ENCODE peak calls at places on chromosomes 13 and 19, in six cellular contexts. B, W, Q, Y, N and R are unnamed samples.

GRCh38 chr13:111575276-111575675 is 254.8 kb downstream of the TEX29 start:
- DNase-seq in B (no peak), W (no peak), Q (no peak), Y (no peak), N (no peak), R (no peak)

GRCh38 chr19:51372021-51372648 is 319 bp downstream of the NKG7 start:
- DNase-seq in B (no peak), W (no peak), Q (no peak), Y (no peak), N (no peak), R (no peak)

GRCh38 chr19:36060430-36060829 is 5.7 kb downstream of the WDR62 start:
- DNase-seq in B (peak; percentile 46), W (peak; percentile 31), Q (peak; percentile 52), Y (peak; percentile 45), N (peak; percentile 52), R (peak; percentile 84)

GRCh38 chr13:95573226-95573625 is 20.7 kb downstream of the CLDN10 start:
- DNase-seq in B (no peak), W (no peak), Q (no peak), Y (peak; percentile 88), N (no peak), R (no peak)

GRCh38 chr19:48989701-48990291 is 3.3 kb downstream of the GYS1 start:
- DNase-seq in B (peak; percentile 51), W (peak; percentile 75), Q (peak; percentile 45), Y (no peak), N (no peak), R (peak; percentile 22)

GRCh38 chr13:32838985-32839384 is 177.2 kb upstream of the KL start:
- DNase-seq in B (no peak), W (no peak), Q (no peak), Y (no peak), N (no peak), R (no peak)

GRCh38 chr19:45097776-45098520 is 5.0 kb downstream of the PPP1R37 start:
- DNase-seq in B (peak; percentile 29), W (peak; percentile 81), Q (no peak), Y (peak; percentile 83), N (peak; percentile 73), R (peak; percentile 70)

GRCh38 chr19:33426621-33427475 is 53.3 kb downstream of the CEBPG start:
- DNase-seq in B (no peak), W (peak; percentile 4), Q (peak; percentile 80), Y (no peak), N (peak; percentile 10), R (no peak)

GRCh38 chr19:46180701-46181385 is 32.8 kb downstream of the IGFL2 start:
- DNase-seq in B (no peak), W (no peak), Q (no peak), Y (peak; percentile 66), N (no peak), R (no peak)

GRCh38 chr19:50601407-50602088 is 33.3 kb upstream of the LRRC4B start:
- DNase-seq in B (no peak), W (no peak), Q (no peak), Y (no peak), N (no peak), R (no peak)

GRCh38 chr19:38055655-38056521 is 148.9 kb downstream of the SIPA1L3 start:
- DNase-seq in B (no peak), W (no peak), Q (peak; percentile 14), Y (no peak), N (no peak), R (peak; percentile 80)

GRCh38 chr13:52852444-52852843 is 4.0 kb upstream of the PCDH8 start:
- DNase-seq in B (no peak), W (no peak), Q (no peak), Y (no peak), N (no peak), R (no peak)

GRCh38 chr13:40343550-40344269 is 322.7 kb downstream of the FOXO1 start:
- DNase-seq in B (no peak), W (no peak), Q (no peak), Y (no peak), N (no peak), R (no peak)

GRCh38 chr13:26784704-26785639 is 24.4 kb upstream of the GPR12 start:
- DNase-seq in B (no peak), W (no peak), Q (no peak), Y (no peak), N (no peak), R (peak; percentile 48)

GRCh38 chr13:49210669-49211068 is 9.5 kb upstream of the MLNR start:
- DNase-seq in B (no peak), W (no peak), Q (no peak), Y (no peak), N (no peak), R (no peak)

GRCh38 chr19:47022140-47022536 is 2.5 kb downstream of the NPAS1 start:
- DNase-seq in B (no peak), W (no peak), Q (no peak), Y (no peak), N (no peak), R (no peak)

GRCh38 chr19:7670150-7670784 is 1.4 kb downstream of the RETN start:
- DNase-seq in B (no peak), W (no peak), Q (no peak), Y (no peak), N (no peak), R (peak; percentile 80)

GRCh38 chr13:30976041-30976440 is 43.6 kb downstream of the TEX26 start:
- DNase-seq in B (no peak), W (no peak), Q (no peak), Y (no peak), N (no peak), R (no peak)

GRCh38 chr13:99778500-99778899 is 193.1 kb downstream of the ZIC5 start:
- DNase-seq in B (no peak), W (no peak), Q (peak; percentile 73), Y (no peak), N (no peak), R (no peak)

GRCh38 chr13:35474551-35474950 is 1.9 kb downstream of the MAB21L1 start:
- DNase-seq in B (no peak), W (no peak), Q (no peak), Y (no peak), N (no peak), R (peak; percentile 14)

GRCh38 chr19:47107201-47107952 is 6.2 kb downstream of the ZC3H4 start:
- DNase-seq in B (no peak), W (no peak), Q (no peak), Y (peak; percentile 53), N (no peak), R (no peak)

GRCh38 chr13:49208619-49209018 is 11.5 kb upstream of the MLNR start:
- DNase-seq in B (no peak), W (no peak), Q (no peak), Y (no peak), N (no peak), R (no peak)

GRCh38 chr13:46983881-46984280 is 87.0 kb upstream of the HTR2A start:
- DNase-seq in B (no peak), W (no peak), Q (no peak), Y (peak; percentile 88), N (no peak), R (no peak)

GRCh38 chr13:98377635-98378378 is 199.1 kb downstream of the STK24 start:
- DNase-seq in B (no peak), W (no peak), Q (no peak), Y (peak; percentile 55), N (no peak), R (no peak)

GRCh38 chr13:20051366-20051765 is 92.8 kb downstream of the ZMYM2 start:
- DNase-seq in B (no peak), W (no peak), Q (no peak), Y (no peak), N (no peak), R (no peak)

GRCh38 chr13:114104626-114105350 is 27.6 kb downstream of the RASA3 start:
- DNase-seq in B (no peak), W (peak; percentile 8), Q (peak; percentile 12), Y (no peak), N (no peak), R (no peak)

GRCh38 chr13:97276862-97277269 is 54.7 kb downstream of the MBNL2 start:
- DNase-seq in B (no peak), W (no peak), Q (no peak), Y (no peak), N (no peak), R (no peak)

GRCh38 chr19:23709347-23709746 is 22.3 kb upstream of the ZNF675 start:
- DNase-seq in B (no peak), W (no peak), Q (no peak), Y (no peak), N (no peak), R (no peak)

GRCh38 chr19:9914315-9915207 is 21.8 kb downstream of the OLFM2 start:
- DNase-seq in B (peak; percentile 68), W (peak; percentile 72), Q (peak; percentile 88), Y (peak; percentile 58), N (peak; percentile 77), R (peak; percentile 95)

GRCh38 chr13:98549006-98549727 is 27.7 kb downstream of the STK24 start:
- DNase-seq in B (no peak), W (no peak), Q (no peak), Y (peak; percentile 80), N (no peak), R (no peak)

GRCh38 chr19:16070366-16070990 is 5.8 kb upstream of the TPM4 start:
- DNase-seq in B (peak; percentile 46), W (peak; percentile 59), Q (no peak), Y (peak; percentile 83), N (peak; percentile 55), R (no peak)

GRCh38 chr19:14767466-14767971 is 10.8 kb downstream of the ADGRE2 start:
- DNase-seq in B (no peak), W (no peak), Q (no peak), Y (no peak), N (no peak), R (no peak)
- H3K4me3 ChIP-seq in B (no peak overlapping the region), W (no peak overlapping the region), Q (no peak overlapping the region), Y (no peak overlapping the region), N (no peak overlapping the region), R (no peak overlapping the region)

GRCh38 chr19:12098040-12098439 is 33.5 kb downstream of the ZNF844 start:
- DNase-seq in B (no peak), W (no peak), Q (no peak), Y (peak; percentile 73), N (no peak), R (no peak)

GRCh38 chr19:12092065-12092867 is 27.7 kb downstream of the ZNF844 start:
- DNase-seq in B (peak; percentile 88), W (peak; percentile 84), Q (no peak), Y (peak; percentile 32), N (peak; percentile 79), R (peak; percentile 96)

GRCh38 chr19:12095111-12095790 is 30.7 kb downstream of the ZNF844 start:
- DNase-seq in B (no peak), W (no peak), Q (no peak), Y (peak; percentile 19), N (no peak), R (no peak)

GRCh38 chr19:12090807-12091206 is 26.3 kb downstream of the ZNF844 start:
- DNase-seq in B (peak; percentile 57), W (peak; percentile 56), Q (peak; percentile 66), Y (peak; percentile 29), N (peak; percentile 44), R (peak; percentile 76)

GRCh38 chr19:12093777-12094176 is 29.2 kb downstream of the ZNF844 start:
- DNase-seq in B (no peak), W (no peak), Q (no peak), Y (no peak), N (no peak), R (no peak)
- H3K4me3 ChIP-seq in B (no peak overlapping the region), W (no peak overlapping the region), Q (no peak overlapping the region), Y (no peak overlapping the region), N (no peak overlapping the region), R (no peak overlapping the region)

GRCh38 chr19:17406887-17407196 is 1.4 kb upstream of the BST2 start:
- DNase-seq in B (no peak), W (no peak), Q (no peak), Y (no peak), N (no peak), R (no peak)
- H3K4me3 ChIP-seq in B (peak overlapping the region; percentile 71), W (peak overlapping the region; percentile 65), Q (no peak overlapping the region), Y (no peak overlapping the region), N (peak overlapping the region; percentile 62), R (no peak overlapping the region)

GRCh38 chr19:6476155-6476895 is 5.3 kb downstream of the DENND1C start:
- DNase-seq in B (peak; percentile 33), W (peak; percentile 65), Q (no peak), Y (peak; percentile 62), N (peak; percentile 93), R (peak; percentile 100)
- H3K4me3 ChIP-seq in B (peak overlapping the region; percentile 48), W (peak overlapping the region; percentile 33), Q (no peak overlapping the region), Y (peak overlapping the region; percentile 1), N (peak overlapping the region; percentile 42), R (peak overlapping the region; percentile 70)